ENCODE peak calls at places on chromosomes 2 and 18, in five cellular contexts. R, N, J, T and M are unnamed samples.

GRCh38 chr2:161763153-161763552 is 138.9 kb downstream of the SLC4A10 start:
- DNase-seq in T (no peak), J (no peak), R (no peak), N (no peak), M (no peak)

GRCh38 chr2:101429453-101429852 is 42.1 kb upstream of the CREG2 start:
- DNase-seq in R (no peak), T (no peak), J (no peak), N (no peak), M (no peak)

GRCh38 chr2:60439219-60439974 is 114.1 kb downstream of the BCL11A start:
- DNase-seq in N (peak; percentile 62), R (peak; percentile 96), J (peak; percentile 42), T (peak; percentile 24), M (peak; percentile 47)

GRCh38 chr18:70423120-70423519 is 134.3 kb downstream of the SOCS6 start:
- DNase-seq in T (no peak), N (peak; percentile 16), R (no peak), J (no peak), M (no peak)

GRCh38 chr2:102057502-102058292 is 65.9 kb downstream of the IL1R2 start:
- DNase-seq in N (no peak), T (no peak), J (no peak), R (peak; percentile 65), M (peak; percentile 70)

GRCh38 chr2:74876081-74876886 is 42.4 kb downstream of the HK2 start:
- DNase-seq in J (peak; percentile 81), T (peak; percentile 63), N (no peak), R (peak; percentile 20), M (no peak)

GRCh38 chr2:19989342-19989680 is 594 bp downstream of the WDR35 start:
- DNase-seq in R (no peak), J (no peak), T (no peak), N (no peak), M (no peak)

GRCh38 chr2:205609036-205609607 is 73.2 kb upstream of the NRP2 start:
- DNase-seq in T (no peak), J (no peak), R (no peak), N (no peak), M (no peak)

GRCh38 chr18:47611649-47612048 is 318.8 kb downstream of the SMAD2 start:
- DNase-seq in T (no peak), N (no peak), R (no peak), J (no peak), M (no peak)
- TF ChIP-seq EP300 in T (no peak), N (no peak), R (no peak), J (no peak), M (no peak)

DNA sequence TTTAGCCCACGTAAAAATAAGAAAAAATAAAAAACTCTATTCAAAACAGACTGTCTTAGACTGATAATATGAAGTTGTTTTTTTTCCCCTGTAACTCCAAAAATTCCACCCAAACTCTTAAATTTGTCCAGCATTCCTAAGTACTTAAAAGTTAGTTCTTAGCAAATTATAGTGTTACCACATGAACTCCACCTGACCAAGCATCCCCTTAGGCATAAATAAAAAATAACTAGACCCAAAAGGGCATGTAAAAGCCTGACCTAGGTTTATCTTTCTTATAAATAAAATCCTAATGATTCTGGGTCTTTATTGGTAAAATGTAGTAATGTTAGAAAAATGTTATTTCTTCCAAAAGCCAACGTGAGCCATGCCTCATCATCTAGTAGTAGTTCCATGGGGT is 54.3 kb downstream of the TTC21B start:
- DNase-seq in J (no peak), N (no peak), R (no peak), T (no peak), M (no peak)
- H3K36me3 ChIP-seq in J (peaks cover 74% of the 10 kb centered on the region), N (no peaks in the 10 kb centered on the region), R (peaks cover 4% of the 10 kb centered on the region), T (peaks cover 75% of the 10 kb centered on the region), M (peaks cover 78% of the 10 kb centered on the region)

GRCh38 chr2:143263045-143263625 is 133.9 kb downstream of the ARHGAP15 start:
- DNase-seq in J (no peak), R (no peak), T (no peak), N (no peak), M (no peak)
- TF ChIP-seq CTCF in J (no peak), R (peak; percentile 12), T (no peak), N (no peak), M (no peak)

GRCh38 chr2:33273479-33273878 is 203.0 kb upstream of the RASGRP3 start:
- DNase-seq in T (no peak), N (no peak), R (no peak), J (no peak), M (no peak)
- TF ChIP-seq EP300 in T (no peak), N (no peak), R (no peak), J (no peak), M (no peak)

GRCh38 chr2:64489081-64489761 is 34.9 kb upstream of the AFTPH start:
- DNase-seq in R (no peak), J (peak; percentile 54), N (no peak), T (no peak), M (no peak)

GRCh38 chr2:64493788-64494187 is 30.3 kb upstream of the AFTPH start:
- DNase-seq in R (no peak), J (no peak), T (no peak), N (no peak), M (no peak)

GRCh38 chr2:64492821-64493220 is 31.3 kb upstream of the AFTPH start:
- DNase-seq in N (no peak), R (no peak), J (no peak), T (no peak), M (no peak)

GRCh38 chr2:64492272-64492671 is 31.9 kb upstream of the AFTPH start:
- DNase-seq in R (no peak), T (no peak), J (no peak), N (no peak), M (no peak)

DNA sequence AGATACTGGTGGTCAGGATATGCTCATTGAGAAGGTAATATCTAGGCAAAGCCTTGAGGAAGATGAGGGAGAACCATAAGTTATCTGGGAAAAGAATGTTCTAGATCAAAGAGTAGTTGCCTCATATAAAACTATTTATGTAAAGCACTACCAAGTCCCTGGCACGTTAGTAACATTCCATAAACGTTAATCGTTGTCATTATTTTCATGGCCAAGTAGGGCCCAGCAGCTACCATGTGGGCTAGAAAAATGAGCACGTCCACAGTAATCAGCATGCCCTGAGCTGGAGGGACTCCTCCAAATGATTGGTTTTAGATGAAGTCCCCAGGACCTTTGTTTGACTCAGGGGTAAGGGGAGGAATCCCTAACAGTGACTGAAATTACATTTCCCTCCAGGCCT is 32.7 kb upstream of the AFTPH start:
- DNase-seq in J (no peak), T (no peak), R (no peak), N (no peak), M (no peak)
- H3K36me3 ChIP-seq in J (no peaks in the 10 kb centered on the region), T (no peaks in the 10 kb centered on the region), R (no peaks in the 10 kb centered on the region), N (no peaks in the 10 kb centered on the region), M (no peaks in the 10 kb centered on the region)